ENCODE peak calls at places on chromosome 1, in six cellular contexts. Q, W, X, E, T and N are unnamed samples.

GRCh38 chr1:89363196-89363595 is 663 bp upstream of the GBP6 start:
- DNase-seq in Q (peak; percentile 1), W (peak; percentile 7), X (no peak), E (no peak), T (no peak), N (peak; percentile 18)

GRCh38 chr1:82110366-82111254 is 309.9 kb downstream of the ADGRL2 start:
- DNase-seq in Q (no peak), W (peak; percentile 46), X (no peak), E (no peak), T (no peak), N (no peak)

GRCh38 chr1:198751741-198752140 is 112.9 kb downstream of the PTPRC start:
- DNase-seq in Q (no peak), W (no peak), X (no peak), E (no peak), T (no peak), N (no peak)

GRCh38 chr1:180643693-180644092 is 11.9 kb downstream of the XPR1 start:
- DNase-seq in Q (peak; percentile 19), W (peak; percentile 45), X (no peak), E (no peak), T (no peak), N (peak; percentile 37)

GRCh38 chr1:96096138-96097011 is 625.2 kb upstream of the PTBP2 start:
- DNase-seq in Q (no peak), W (no peak), X (no peak), E (no peak), T (no peak), N (no peak)

GRCh38 chr1:36365310-36365895 is 20.3 kb downstream of the STK40 start:
- DNase-seq in Q (peak; percentile 67), W (peak; percentile 57), X (no peak), E (no peak), T (no peak), N (peak; percentile 92)

GRCh38 chr1:154999651-155000474 is 2.7 kb upstream of the ZBTB7B start:
- DNase-seq in Q (no peak), W (no peak), X (no peak), E (peak; percentile 84), T (no peak), N (peak; percentile 18)

GRCh38 chr1:42852608-42852980 is 6.2 kb downstream of the ZNF691 start:
- DNase-seq in Q (peak; percentile 41), W (no peak), X (no peak), E (peak; percentile 77), T (no peak), N (peak; percentile 24)

GRCh38 chr1:81414417-81415087 is 386.2 kb upstream of the ADGRL2 start:
- DNase-seq in Q (peak; percentile 23), W (peak; percentile 73), X (no peak), E (peak; percentile 41), T (no peak), N (peak; percentile 33)

DNA sequence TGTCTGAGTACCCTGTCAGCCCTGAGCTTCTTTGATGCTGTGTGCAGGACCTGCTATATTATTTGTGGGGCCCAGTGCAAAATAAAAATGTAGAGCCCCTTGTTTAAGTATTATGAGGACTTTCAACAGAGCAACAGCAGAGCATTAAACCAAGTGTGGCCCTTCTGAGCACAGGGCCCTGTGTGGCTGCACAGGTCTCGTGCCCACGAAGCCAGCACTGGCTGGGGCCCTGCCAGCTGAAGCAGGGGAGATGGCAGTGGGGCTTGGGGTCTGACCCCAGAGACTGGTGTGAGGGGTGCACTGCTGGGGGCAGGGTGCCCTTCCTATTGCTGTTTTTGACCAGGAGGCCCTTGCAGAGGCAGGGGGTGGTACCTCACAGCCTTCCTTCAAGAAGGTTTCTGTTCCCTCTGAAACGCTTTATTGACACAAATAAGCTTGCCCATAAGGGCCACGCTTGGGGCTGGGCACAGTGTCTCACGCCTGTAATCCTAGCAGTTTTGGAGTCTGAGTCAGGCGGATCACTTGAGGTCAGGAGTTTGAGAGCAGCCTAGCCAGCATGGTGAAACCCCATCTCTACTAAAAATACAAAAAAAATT is 2.2 kb upstream of the SEMA4A start:
- DNase-seq in Q (peak; percentile 62), W (no peak), X (no peak), E (peak; percentile 58), T (no peak), N (peak; percentile 67)
- H3K4me3 ChIP-seq in Q (no peak overlapping the region), W (no peak overlapping the region), X (no peak overlapping the region), E (peak overlapping the region; percentile 78), T (no peak overlapping the region), N (no peak overlapping the region)

GRCh38 chr1:50424940-50425375 is 1.7 kb upstream of the DMRTA2 start:
- DNase-seq in Q (no peak), W (no peak), X (no peak), E (no peak), T (no peak), N (no peak)

GRCh38 chr1:50422946-50423669 is at the start of gene DMRTA2:
- DNase-seq in Q (no peak), W (peak; percentile 24), X (no peak), E (no peak), T (no peak), N (no peak)

GRCh38 chr1:50425376-50426107 is 2.3 kb upstream of the DMRTA2 start:
- DNase-seq in Q (no peak), W (no peak), X (no peak), E (no peak), T (no peak), N (no peak)

GRCh38 chr1:50423670-50424000 is 392 bp upstream of the DMRTA2 start:
- DNase-seq in Q (no peak), W (no peak), X (no peak), E (no peak), T (no peak), N (peak; percentile 19)

DNA sequence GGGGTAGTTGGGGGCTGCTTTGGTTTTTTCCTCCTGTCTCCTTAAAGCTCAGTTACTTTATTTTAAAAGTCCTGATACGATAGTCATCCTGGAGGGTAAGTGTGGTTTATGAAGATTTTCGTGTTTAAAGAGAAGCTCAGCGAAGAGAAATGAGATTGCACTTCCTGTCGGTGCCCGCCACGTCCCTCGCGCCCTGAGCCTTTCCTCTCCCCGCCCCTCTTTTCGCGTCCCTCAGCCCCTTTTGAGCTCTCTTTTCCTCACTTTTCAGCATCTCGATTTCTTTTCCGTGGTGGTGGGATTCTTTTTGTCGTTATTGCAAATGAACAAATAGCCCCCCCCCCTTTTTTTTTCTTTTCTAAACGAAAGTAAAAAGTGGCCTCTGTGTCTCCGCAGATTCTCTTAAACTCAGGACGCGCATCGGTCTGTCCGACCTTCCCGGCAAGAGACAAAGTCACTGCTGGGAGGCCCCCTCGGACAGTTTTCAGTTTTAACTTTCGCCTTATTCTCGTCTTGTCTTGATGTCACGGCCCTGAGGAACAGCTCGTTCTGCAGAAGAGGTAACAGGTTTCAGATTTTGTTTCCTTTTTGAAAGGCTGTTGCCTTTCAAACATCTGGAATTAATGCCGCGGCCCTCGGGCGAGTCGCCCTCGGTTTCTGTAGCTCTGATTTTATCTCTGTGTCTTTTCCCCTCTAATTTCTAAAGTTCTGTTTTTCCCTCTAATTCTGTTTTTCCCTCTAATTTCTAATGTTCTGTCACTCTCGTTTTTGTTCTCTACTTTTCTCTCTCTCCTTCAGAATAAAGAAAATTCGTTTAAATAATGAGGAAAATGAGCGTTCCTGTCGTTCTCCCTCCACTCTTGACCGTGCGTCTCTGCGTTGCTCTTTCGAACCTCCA is 1.0 kb upstream of the DMRTA2 start:
- DNase-seq in Q (no peak), W (peak; percentile 19), X (no peak), E (no peak), T (no peak), N (no peak)
- H3K4me3 ChIP-seq in Q (peak overlapping the region; percentile 18), W (peak overlapping the region; percentile 17), X (peak overlapping the region; percentile 56), E (no peak overlapping the region), T (peak overlapping the region; percentile 65), N (peak overlapping the region; percentile 41)

DNA sequence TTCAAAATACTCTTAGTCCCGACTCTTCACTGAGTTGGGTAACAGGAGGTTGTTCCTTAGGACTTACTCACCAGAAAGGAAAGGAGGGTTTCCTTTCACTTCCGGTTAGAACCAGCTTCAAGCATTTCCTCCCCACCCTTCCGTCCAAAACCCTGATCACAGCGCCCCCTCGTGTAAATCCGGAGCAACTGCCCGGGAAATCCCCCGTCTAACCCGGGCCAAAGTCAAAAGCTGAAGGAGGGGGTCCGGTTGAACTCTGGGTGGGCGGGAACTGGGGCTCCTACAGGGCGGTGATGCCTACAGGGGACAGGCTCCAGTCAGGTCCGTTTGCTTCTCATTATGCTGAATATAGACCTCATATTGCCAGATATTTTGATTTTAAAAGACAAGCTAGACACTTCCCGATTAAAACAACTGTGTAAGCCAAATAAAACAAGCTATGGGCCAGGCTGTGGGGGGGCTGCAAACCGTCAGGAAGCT is 15.0 kb upstream of the MTARC2 start:
- DNase-seq in Q (peak; percentile 88), W (peak; percentile 97), X (peak; percentile 78), E (peak; percentile 96), T (peak; percentile 49), N (peak; percentile 89)
- H3K4me3 ChIP-seq in Q (no peak overlapping the region), W (peak overlapping the region; percentile 20), X (peak overlapping the region; percentile 59), E (no peak overlapping the region), T (peak overlapping the region; percentile 67), N (no peak overlapping the region)

GRCh38 chr1:183506561-183506960 is 34.3 kb downstream of the SMG7 start:
- DNase-seq in Q (peak; percentile 47), W (no peak), X (no peak), E (no peak), T (no peak), N (peak; percentile 7)
- H3K4me3 ChIP-seq in Q (no peak overlapping the region), W (no peak overlapping the region), X (no peak overlapping the region), E (no peak overlapping the region), T (no peak overlapping the region), N (no peak overlapping the region)

GRCh38 chr1:30339866-30340265 is 383.5 kb downstream of the MATN1 start:
- DNase-seq in Q (no peak), W (no peak), X (no peak), E (no peak), T (no peak), N (no peak)

GRCh38 chr1:30345525-30346145 is 377.8 kb downstream of the MATN1 start:
- DNase-seq in Q (no peak), W (no peak), X (no peak), E (no peak), T (no peak), N (no peak)

GRCh38 chr1:30343562-30343961 is 379.8 kb downstream of the MATN1 start:
- DNase-seq in Q (no peak), W (no peak), X (no peak), E (no peak), T (no peak), N (no peak)

GRCh38 chr1:30340934-30341333 is 382.5 kb downstream of the MATN1 start:
- DNase-seq in Q (no peak), W (no peak), X (no peak), E (peak; percentile 45), T (no peak), N (no peak)

GRCh38 chr1:30342535-30343141 is 380.7 kb downstream of the MATN1 start:
- DNase-seq in Q (no peak), W (no peak), X (no peak), E (no peak), T (no peak), N (no peak)
- H3K4me3 ChIP-seq in Q (no peak overlapping the region), W (no peak overlapping the region), X (no peak overlapping the region), E (no peak overlapping the region), T (no peak overlapping the region), N (no peak overlapping the region)

GRCh38 chr1:108639899-108640560 is 20.9 kb downstream of the HENMT1 start:
- DNase-seq in Q (no peak), W (no peak), X (no peak), E (no peak), T (no peak), N (no peak)
- H3K4me3 ChIP-seq in Q (no peak overlapping the region), W (no peak overlapping the region), X (no peak overlapping the region), E (no peak overlapping the region), T (no peak overlapping the region), N (no peak overlapping the region)